ENCODE peak calls at places on chromosomes 13 and 19, in four cellular contexts. F, J, V and K are unnamed samples.

GRCh38 chr19:27767234-27767633 is 1445.7 kb downstream of the UQCRFS1 start:
- DNase-seq in F (no peak), V (no peak), J (no peak), K (peak; percentile 64)

GRCh38 chr13:98180092-98180491 is 3.0 kb upstream of the RNF113B start:
- DNase-seq in V (no peak), J (peak; percentile 45), F (no peak), K (no peak)

GRCh38 chr13:89457977-89458376 is 1786.8 kb downstream of the SLITRK5 start:
- DNase-seq in F (no peak), J (peak; percentile 94), V (no peak), K (no peak)

GRCh38 chr19:46730595-46730994 is 13.7 kb upstream of the PRKD2 start:
- DNase-seq in J (no peak), F (no peak), V (no peak), K (no peak)

GRCh38 chr13:105202384-105202783 is 1333.1 kb downstream of the EFNB2 start:
- DNase-seq in F (peak; percentile 66), J (peak; percentile 80), V (peak; percentile 13), K (peak; percentile 31)

GRCh38 chr13:63044617-63045016 is 1629.0 kb upstream of the PCDH20 start:
- DNase-seq in F (no peak), V (no peak), J (no peak), K (no peak)

GRCh38 chr19:4409123-4409933 is 6.9 kb downstream of the CHAF1A start:
- DNase-seq in J (no peak), V (no peak), F (no peak), K (no peak)

GRCh38 chr19:38892841-38893240 is 6.6 kb downstream of the SIRT2 start:
- DNase-seq in J (no peak), V (no peak), F (no peak), K (no peak)

GRCh38 chr13:109180905-109181425 is 551.6 kb downstream of the MYO16 start:
- DNase-seq in F (peak; percentile 84), V (no peak), J (peak; percentile 98), K (no peak)

GRCh38 chr13:110624766-110625756 is 9.7 kb downstream of the NAXD start:
- DNase-seq in J (no peak), F (no peak), V (no peak), K (no peak)